ENCODE peak calls at places on chromosomes 16 and 17, in five cellular contexts. K is IMR-90, V is hepatocyte, B is endothelial cell of umbilical vein, O is DND-41. A is an unnamed sample. For H3K9me3, the result is how much of the 10 kb centered on the place peaks cover.

GRCh38 chr17:1351275-1351674 is 48.7 kb downstream of the YWHAE start:
- DNase-seq in K (no peak), V (no peak), B (no peak), O (no peak), A (peak)

GRCh38 chr16:88383401-88384221 is 852 bp downstream of the ZNF469 start:
- DNase-seq in K (peak), V (peak), B (peak), O (no peak), A (peak)

GRCh38 chr17:80770881-80771611 is 220.6 kb upstream of the CHMP6 start:
- DNase-seq in K (no peak), V (no peak), B (no peak), O (no peak), A (no peak)

GRCh38 chr16:87789437-87790277 is 23.9 kb upstream of the KLHDC4 start:
- DNase-seq in K (peak), V (peak), B (no peak), O (no peak), A (peak)

GRCh38 chr17:9371019-9371418 is 204.6 kb downstream of the STX8 start:
- DNase-seq in K (peak), V (no peak), B (peak), O (no peak), A (peak)

GRCh38 chr17:81037026-81037782 is 2.3 kb downstream of the BAIAP2 start:
- DNase-seq in K (no peak), V (no peak), B (no peak), O (no peak), A (peak)

GRCh38 chr17:69047368-69048263 is 13.1 kb downstream of the ABCA9 start:
- DNase-seq in K (peak), V (peak), B (peak), O (no peak), A (no peak)

GRCh38 chr16:25256821-25257503 is 683 bp downstream of the ZKSCAN2 start:
- DNase-seq in K (peak), V (peak), B (no peak), O (peak), A (peak)

GRCh38 chr16:67173808-67174705 is 3.7 kb downstream of the NOL3 start:
- DNase-seq in K (peak), V (peak), B (peak), O (peak), A (peak)

GRCh38 chr17:69761767-69762321 is 313.2 kb upstream of the KCNJ16 start:
- DNase-seq in K (peak), V (peak), B (peak), O (no peak), A (peak)

GRCh38 chr16:23058576-23058975 is 90.7 kb downstream of the USP31 start:
- DNase-seq in K (no peak), V (no peak), B (no peak), O (no peak), A (no peak)

GRCh38 chr17:63171428-63172205 is 205.6 kb downstream of the TANC2 start:
- DNase-seq in K (peak), V (no peak), B (peak), O (no peak), A (peak)

GRCh38 chr17:45149037-45149668 is 878 bp downstream of the HEXIM1 start:
- DNase-seq in K (peak), V (peak), B (peak), O (peak), A (peak)

GRCh38 chr17:35315283-35315682 is 58.1 kb downstream of the SLFN11 start:
- DNase-seq in K (peak), V (no peak), B (peak), O (no peak), A (peak)

GRCh38 chr16:637081-638018 is 1.2 kb upstream of the METTL26 start:
- DNase-seq in K (peak), V (peak), B (no peak), O (no peak), A (peak)

GRCh38 chr16:405548-406506 is 4.1 kb downstream of the DECR2 start:
- DNase-seq in K (no peak), V (peak), B (no peak), O (no peak), A (peak)

GRCh38 chr17:8726951-8727555 is 17.6 kb downstream of the CCDC42 start:
- DNase-seq in K (no peak), V (peak), B (no peak), O (no peak), A (peak)

GRCh38 chr16:78460428-78460827 is 361.0 kb downstream of the WWOX start:
- DNase-seq in K (no peak), V (peak), B (no peak), O (no peak), A (no peak)

GRCh38 chr17:72175787-72176515 is 55.1 kb downstream of the SOX9 start:
- DNase-seq in K (peak), V (no peak), B (no peak), O (no peak), A (no peak)

GRCh38 chr16:11871193-11871592 is 19.9 kb upstream of the RSL1D1 start:
- DNase-seq in K (peak), V (peak), B (peak), O (no peak), A (no peak)

GRCh38 chr17:59888145-59888750 is 4.5 kb downstream of the TUBD1 start:
- DNase-seq in K (no peak), V (no peak), B (no peak), O (no peak), A (peak)

GRCh38 chr16:81319221-81319912 is 4.6 kb downstream of the GAN start:
- DNase-seq in K (peak), V (peak), B (no peak), O (no peak), A (peak)

GRCh38 chr17:2018716-2019490 is 6.2 kb downstream of the RTN4RL1 start:
- DNase-seq in K (no peak), V (no peak), B (no peak), O (no peak), A (no peak)

GRCh38 chr16:14958970-14959369 is 15.9 kb upstream of the PDXDC1 start:
- DNase-seq in K (no peak), V (no peak), B (no peak), O (no peak), A (peak)

GRCh38 chr16:54281535-54282201 is 4.9 kb downstream of the IRX3 start:
- DNase-seq in K (no peak), V (peak), B (no peak), O (no peak), A (no peak)

GRCh38 chr17:81119223-81120148 is 45.8 kb upstream of the PVALEF start:
- DNase-seq in K (peak), V (peak), B (peak), O (peak), A (peak)

GRCh38 chr17:81401727-81402529 is 6.7 kb downstream of the BAHCC1 start:
- DNase-seq in K (no peak), V (no peak), B (peak), O (peak), A (peak)

GRCh38 chr16:17384473-17384872 is 86.3 kb downstream of the XYLT1 start:
- DNase-seq in K (no peak), V (no peak), B (no peak), O (no peak), A (no peak)

GRCh38 chr17:36936455-36936934 is 780 bp upstream of the LHX1 start:
- DNase-seq in K (no peak), V (no peak), B (no peak), O (no peak), A (peak)

GRCh38 chr16:85607331-85607765 is 5.8 kb upstream of the GSE1 start:
- DNase-seq in K (no peak), V (no peak), B (no peak), O (peak), A (no peak)

GRCh38 chr16:77945126-77945525 is 77.2 kb upstream of the CLEC3A start:
- DNase-seq in K (peak), V (no peak), B (no peak), O (no peak), A (no peak)

GRCh38 chr16:59205403-59205802 is 471.3 kb upstream of the GOT2 start:
- DNase-seq in K (no peak), V (no peak), B (no peak), O (no peak), A (no peak)
- H2AFZ ChIP-seq in K (no peak), V (no peak), B (no peak), O (no peak), A (no peak)

GRCh38 chr17:78337244-78338109 is 22.4 kb downstream of the SOCS3 start:
- DNase-seq in K (peak), V (no peak), B (no peak), O (no peak), A (peak)
- H3K27ac ChIP-seq in K (peak), V (peak), B (no peak), O (no peak), A (peak)

GRCh38 chr16:35748621-35749252 is 2289.3 kb downstream of the TP53TG3F start:
- DNase-seq in K (no peak), V (no peak), B (no peak), O (no peak), A (peak)

GRCh38 chr16:35750701-35751104 is 2291.3 kb downstream of the TP53TG3F start:
- DNase-seq in K (no peak), V (no peak), B (no peak), O (no peak), A (peak)

GRCh38 chr16:35749253-35750141 is 2290.1 kb downstream of the TP53TG3F start:
- DNase-seq in K (no peak), V (no peak), B (no peak), O (no peak), A (peak)

GRCh38 chr16:35751191-35751941 is 2292.0 kb downstream of the TP53TG3F start:
- DNase-seq in K (no peak), V (no peak), B (no peak), O (no peak), A (peak)

GRCh38 chr16:35750157-35750689 is 2290.8 kb downstream of the TP53TG3F start:
- DNase-seq in K (no peak), V (no peak), B (no peak), O (no peak), A (peak)
- H3K9me3 ChIP-seq in K (half or more), V (under half), B (under half), O (half or more), A (under half)

GRCh38 chr17:75565618-75566017 is 22.0 kb upstream of the MYO15B start:
- DNase-seq in K (no peak), V (peak), B (no peak), O (no peak), A (peak)

GRCh38 chr17:75565066-75565465 is 22.5 kb upstream of the MYO15B start:
- DNase-seq in K (peak), V (peak), B (no peak), O (no peak), A (peak)

GRCh38 chr17:75568412-75569255 is 19.0 kb upstream of the MYO15B start:
- DNase-seq in K (no peak), V (peak), B (no peak), O (no peak), A (peak)

GRCh38 chr17:75564195-75564594 is 23.4 kb upstream of the MYO15B start:
- DNase-seq in K (no peak), V (peak), B (no peak), O (no peak), A (no peak)

GRCh38 chr17:75566456-75567233 is 21.0 kb upstream of the MYO15B start:
- DNase-seq in K (no peak), V (no peak), B (no peak), O (no peak), A (peak)
- H2AFZ ChIP-seq in K (no peak), V (no peak), B (no peak), O (no peak), A (no peak)

GRCh38 chr17:75502072-75502745 is 13.1 kb downstream of the CASKIN2 start:
- DNase-seq in K (no peak), V (no peak), B (no peak), O (no peak), A (no peak)
- H3K27ac ChIP-seq in K (no peak), V (no peak), B (no peak), O (no peak), A (no peak)

GRCh38 chr17:5111402-5112204 is at the start of gene ZNF232:
- DNase-seq in K (peak), V (peak), B (peak), O (peak), A (peak)
- H3K9me3 ChIP-seq in K (under half), V (under half), B (under half), O (under half), A (under half)

DNA sequence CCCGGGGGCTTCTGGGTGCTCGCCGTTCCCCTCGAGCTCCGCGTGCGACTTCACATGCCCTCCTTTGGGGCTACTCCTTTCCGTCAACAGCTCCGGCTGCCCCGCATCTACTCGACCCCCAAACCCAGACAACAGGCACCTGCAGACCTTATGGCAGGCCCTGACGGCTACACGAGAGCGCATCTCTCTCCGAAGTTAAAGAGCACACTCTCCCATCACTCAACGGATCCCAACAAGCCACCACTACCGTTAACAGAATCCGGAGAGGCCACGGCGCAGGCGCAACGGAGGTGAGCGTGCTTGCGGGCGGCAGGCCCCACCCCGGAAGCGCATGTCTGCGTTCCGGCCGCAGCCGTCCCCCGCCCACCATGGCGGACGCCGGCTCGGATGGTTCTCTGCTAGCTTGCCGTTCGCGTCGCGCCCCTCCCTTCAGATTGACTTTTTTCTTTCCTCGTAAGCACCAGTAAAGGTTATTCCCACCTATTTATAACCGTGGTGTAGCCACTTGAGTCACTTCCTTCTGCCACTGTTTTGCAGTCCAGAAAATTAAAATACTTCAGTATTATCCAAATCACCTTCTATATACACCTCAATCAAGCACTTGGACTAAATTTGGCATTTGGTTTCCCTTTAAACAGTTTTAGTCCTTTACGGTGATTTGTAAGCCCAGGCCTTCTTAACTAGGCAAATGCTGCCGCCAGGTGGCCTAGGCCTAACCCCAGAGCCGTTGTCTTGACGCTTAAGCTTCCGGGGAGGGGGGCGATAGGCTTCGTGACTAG is at the start of gene POLG2:
- DNase-seq in K (peak), V (peak), B (peak), O (peak), A (peak)
- H2AFZ ChIP-seq in K (peak), V (peak), B (peak), O (peak), A (peak)

GRCh38 chr16:2216330-2216729 is 1.7 kb upstream of the PGP start:
- DNase-seq in K (no peak), V (no peak), B (no peak), O (no peak), A (no peak)
- H3K27ac ChIP-seq in K (no peak), V (peak), B (no peak), O (no peak), A (no peak)

GRCh38 chr16:15975172-15975571 is 25.8 kb downstream of the ABCC1 start:
- DNase-seq in K (no peak), V (no peak), B (no peak), O (no peak), A (no peak)
- H3K9me3 ChIP-seq in K (under half), V (under half), B (under half), O (under half), A (under half)